ENCODE peak calls at places on chromosomes 13 and 19, in ten cellular contexts. U is adrenal gland, O is stomach, V is esophagus squamous epithelium, E is upper lobe of left lung, I is HepG2, H is body of pancreas, W is suprapubic skin, M is tibial nerve, S is HCT116. J is an unnamed sample.
A peak's percentile ranks its signal among the peaks of the same experiment; 100 is the strongest.

GRCh38 chr13:74452176-74452575 is 318.0 kb upstream of the KLF12 start:
- DNase-seq in U (peak; percentile 18), O (no peak), V (no peak), E (no peak), I (no peak), H (no peak), W (no peak), M (no peak), S (no peak), J (no peak)

GRCh38 chr13:22944378-22944777 is 236.4 kb upstream of the SGCG start:
- DNase-seq in U (no peak), O (no peak), V (no peak), E (no peak), I (no peak), H (no peak), W (no peak), M (no peak), S (no peak), J (no peak)

GRCh38 chr13:73273737-73274136 is 214.9 kb downstream of the KLF5 start:
- DNase-seq in U (no peak), O (no peak), V (no peak), E (no peak), I (no peak), H (no peak), W (no peak), M (no peak), S (no peak), J (no peak)

GRCh38 chr13:31012285-31013024 is 80.0 kb downstream of the TEX26 start:
- DNase-seq in U (peak; percentile 10), O (no peak), V (no peak), E (no peak), I (peak; percentile 3), H (no peak), W (no peak), M (no peak), S (no peak), J (no peak)

GRCh38 chr19:33819875-33820781 is 23.5 kb downstream of the KCTD15 start:
- DNase-seq in U (peak; percentile 61), O (peak; percentile 88), V (no peak), E (peak; percentile 92), I (peak; percentile 53), H (peak; percentile 75), W (peak; percentile 92), M (peak; percentile 43), S (no peak), J (peak; percentile 48)

GRCh38 chr13:94033830-94034642 is 445.4 kb downstream of the DCT start:
- DNase-seq in U (no peak), O (no peak), V (no peak), E (no peak), I (no peak), H (no peak), W (no peak), M (no peak), S (no peak), J (no peak)

GRCh38 chr19:48397636-48398328 is 4.3 kb downstream of the GRIN2D start:
- DNase-seq in U (no peak), O (no peak), V (no peak), E (no peak), I (no peak), H (no peak), W (no peak), M (no peak), S (no peak), J (no peak)

GRCh38 chr19:32404213-32404938 is 1.2 kb upstream of the DPY19L3 start:
- DNase-seq in U (no peak), O (no peak), V (no peak), E (no peak), I (peak; percentile 18), H (no peak), W (no peak), M (no peak), S (no peak), J (no peak)

GRCh38 chr19:19661675-19662251 is 1.7 kb downstream of the ATP13A1 start:
- DNase-seq in U (no peak), O (no peak), V (no peak), E (no peak), I (peak; percentile 66), H (no peak), W (peak; percentile 57), M (no peak), S (no peak), J (no peak)

GRCh38 chr19:49450405-49450804 is 1.2 kb downstream of the PIH1D1 start:
- DNase-seq in U (no peak), O (no peak), V (no peak), E (no peak), I (no peak), H (no peak), W (no peak), M (no peak), S (no peak), J (no peak)

GRCh38 chr19:54100560-54100959 is at the start of gene OSCAR:
- DNase-seq in U (no peak), O (no peak), V (no peak), E (peak; percentile 67), I (peak; percentile 29), H (no peak), W (no peak), M (no peak), S (no peak), J (no peak)

GRCh38 chr13:112450567-112451240 is 74.5 kb downstream of the SPACA7 start:
- DNase-seq in U (no peak), O (peak; percentile 25), V (no peak), E (no peak), I (no peak), H (no peak), W (no peak), M (no peak), S (no peak), J (no peak)

GRCh38 chr13:100459747-100460146 is 128.8 kb downstream of the GGACT start:
- DNase-seq in U (no peak), O (no peak), V (no peak), E (no peak), I (no peak), H (no peak), W (no peak), M (no peak), S (no peak), J (no peak)

GRCh38 chr13:43782686-43783085 is 4.1 kb downstream of the ENOX1 start:
- DNase-seq in U (no peak), O (no peak), V (no peak), E (no peak), I (no peak), H (no peak), W (no peak), M (no peak), S (no peak), J (no peak)

GRCh38 chr13:100176781-100177389 is 88.0 kb downstream of the PCCA start:
- DNase-seq in U (no peak), O (no peak), V (no peak), E (no peak), I (no peak), H (no peak), W (no peak), M (no peak), S (no peak), J (no peak)

GRCh38 chr13:111652676-111653075 is 332.2 kb downstream of the TEX29 start:
- DNase-seq in U (no peak), O (no peak), V (no peak), E (no peak), I (no peak), H (no peak), W (no peak), M (no peak), S (no peak), J (no peak)

GRCh38 chr13:98961204-98962105 is 16.4 kb downstream of the DOCK9 start:
- DNase-seq in U (no peak), O (no peak), V (no peak), E (no peak), I (no peak), H (no peak), W (no peak), M (no peak), S (no peak), J (no peak)
- H3K27ac ChIP-seq in U (no peak overlapping the region), O (no peak overlapping the region), V (no peak overlapping the region), E (peak overlapping the region; percentile 60), I (no peak overlapping the region), H (no peak overlapping the region), W (no peak overlapping the region), M (no peak overlapping the region), S (no peak overlapping the region), J (peak overlapping the region; percentile 65)

GRCh38 chr19:10797541-10798256 is 38.3 kb downstream of the TMED1 start:
- DNase-seq in U (no peak), O (no peak), V (no peak), E (no peak), I (no peak), H (no peak), W (no peak), M (no peak), S (no peak), J (no peak)
- TF ChIP-seq POLR2A in U (no peak), O (no peak), V (no peak), E (no peak), I (no peak), H (no peak), W (no peak), M (no peak), S (no peak), J (no peak)

DNA sequence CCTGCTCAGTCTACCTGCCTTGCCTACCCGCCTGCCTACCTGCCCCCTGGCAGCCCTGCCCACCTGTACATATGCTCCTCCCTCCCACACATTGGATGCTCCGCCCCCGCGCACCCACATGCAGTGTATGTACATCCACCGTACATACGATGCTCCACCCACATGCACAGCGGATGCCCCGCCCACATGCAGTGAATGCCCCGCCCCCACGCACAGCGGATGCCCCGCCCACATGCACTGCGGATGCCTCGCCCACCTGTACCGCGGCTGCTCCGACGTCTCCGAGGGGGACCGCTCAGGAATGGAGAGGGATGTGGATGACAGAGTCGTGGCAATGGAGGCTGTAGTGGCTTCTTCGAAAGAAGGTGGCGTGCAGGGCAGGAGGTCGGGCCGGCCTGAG is 16.4 kb upstream of the CACTIN start:
- DNase-seq in U (no peak), O (no peak), V (no peak), E (no peak), I (no peak), H (no peak), W (no peak), M (no peak), S (peak; percentile 67), J (no peak)
- H3K27ac ChIP-seq in U (no peak overlapping the region), O (no peak overlapping the region), V (no peak overlapping the region), E (no peak overlapping the region), I (no peak overlapping the region), H (no peak overlapping the region), W (no peak overlapping the region), M (no peak overlapping the region), S (no peak overlapping the region), J (no peak overlapping the region)

DNA sequence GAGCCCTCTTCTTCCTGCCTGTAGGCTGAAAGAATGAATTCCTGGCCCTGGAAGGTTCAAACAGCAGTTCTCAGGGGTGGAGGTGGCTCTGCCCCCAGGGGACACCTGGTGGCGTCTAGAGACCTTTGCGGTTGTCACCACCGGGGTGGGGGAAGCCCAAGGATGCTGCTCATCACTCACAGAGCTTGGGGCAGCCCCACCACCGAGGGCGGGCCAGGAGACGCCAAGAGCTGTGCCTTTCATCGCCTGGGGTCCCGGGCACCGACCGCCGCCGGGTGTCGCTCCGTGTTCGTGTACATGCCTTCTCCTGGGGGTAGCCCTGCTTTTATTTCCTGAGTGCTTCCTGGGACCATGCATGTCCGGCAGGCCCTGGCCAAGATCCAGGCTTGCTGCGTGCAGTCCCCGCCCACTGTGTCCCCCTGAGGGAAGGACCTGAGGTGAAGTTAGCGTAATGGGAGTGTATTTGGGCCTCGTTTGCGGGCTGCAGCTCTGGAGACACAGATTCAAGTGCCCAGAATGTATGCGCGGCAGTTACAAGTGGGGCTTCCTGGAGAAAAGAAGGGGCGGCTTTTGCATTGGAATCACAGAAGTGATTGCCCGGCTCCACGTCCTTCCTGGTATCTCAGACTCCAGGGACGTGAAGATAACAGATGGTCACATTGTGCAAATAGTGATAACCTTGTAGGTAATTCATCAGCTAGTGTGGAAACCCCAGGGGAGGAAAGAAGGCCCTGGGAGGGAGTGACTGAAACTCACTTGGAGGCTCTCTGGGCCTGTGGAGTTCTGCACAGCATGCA is 7.8 kb downstream of the DOT1L start:
- DNase-seq in U (peak; percentile 77), O (peak; percentile 39), V (no peak), E (peak; percentile 36), I (peak; percentile 76), H (peak; percentile 59), W (no peak), M (no peak), S (no peak), J (no peak)
- TF ChIP-seq POLR2A in U (no peak), O (no peak), V (no peak), E (no peak), I (no peak), H (no peak), W (no peak), M (no peak), S (no peak), J (no peak)